ENCODE peak calls at places on chromosomes 13 and 19, in six cellular contexts. K is HTR-8/SVneo, N is B cell, W is C1 segment of cervical spinal cord, D is substantia nigra, B is T-helper 1 cell. H is an unnamed sample.

GRCh38 chr13:59893261-59893660 is 270.5 kb downstream of the DIAPH3 start:
- DNase-seq in K (no peak), N (no peak), W (no peak), D (no peak), B (no peak), H (no peak)

GRCh38 chr13:30026093-30026492 is 175.7 kb upstream of the UBL3 start:
- DNase-seq in K (no peak), N (no peak), W (no peak), D (no peak), B (no peak), H (peak; percentile 89)

GRCh38 chr13:91099877-91100276 is 247.6 kb upstream of the MIR17HG start:
- DNase-seq in K (no peak), N (no peak), W (no peak), D (no peak), B (no peak), H (no peak)

GRCh38 chr13:107450931-107451330 is 764.4 kb downstream of the LIG4 start:
- DNase-seq in K (peak; percentile 55), N (no peak), W (no peak), D (no peak), B (no peak), H (peak; percentile 82)

GRCh38 chr19:6271721-6272410 is 7.9 kb downstream of the MLLT1 start:
- DNase-seq in K (no peak), N (no peak), W (peak; percentile 52), D (peak; percentile 64), B (no peak), H (no peak)

GRCh38 chr13:114319441-114319871 is 5.2 kb downstream of the CHAMP1 start:
- DNase-seq in K (no peak), N (no peak), W (no peak), D (no peak), B (no peak), H (peak; percentile 82)

GRCh38 chr13:112842343-112842856 is 126.6 kb upstream of the MCF2L start:
- DNase-seq in K (no peak), N (no peak), W (no peak), D (no peak), B (no peak), H (no peak)

GRCh38 chr19:9427941-9428340 is 7.4 kb downstream of the ZNF266 start:
- DNase-seq in K (no peak), N (no peak), W (no peak), D (no peak), B (no peak), H (no peak)

GRCh38 chr13:46871557-46871956 is 25.3 kb downstream of the HTR2A start:
- DNase-seq in K (no peak), N (no peak), W (no peak), D (no peak), B (no peak), H (no peak)

GRCh38 chr19:22326219-22326618 is 40.0 kb downstream of the ZNF729 start:
- DNase-seq in K (no peak), N (no peak), W (no peak), D (no peak), B (no peak), H (no peak)

GRCh38 chr13:98741741-98742435 is 10.6 kb downstream of the SLC15A1 start:
- DNase-seq in K (no peak), N (no peak), W (no peak), D (no peak), B (no peak), H (peak; percentile 33)

GRCh38 chr19:33616857-33617256 is 4.9 kb upstream of the CHST8 start:
- DNase-seq in K (no peak), N (no peak), W (no peak), D (no peak), B (no peak), H (no peak)

GRCh38 chr19:58001895-58002369 is 688 bp downstream of the ZNF606 start:
- DNase-seq in K (no peak), N (no peak), W (no peak), D (no peak), B (peak; percentile 8), H (no peak)

GRCh38 chr13:22883961-22884360 is 296.8 kb upstream of the SGCG start:
- DNase-seq in K (no peak), N (no peak), W (no peak), D (no peak), B (no peak), H (no peak)